ENCODE peak calls at places on chromosomes 1 and 21, in seven cellular contexts. One of them, this sample, is unnamed.
A peak's percentile ranks its signal among the peaks of the same experiment; 100 is the strongest.

GRCh38 chr1:32962248-32962896 is 2.2 kb downstream of the RNF19B start:
- DNase-seq in ovary: no peak
- DNase-seq in SK-N-MC: no peak
- DNase-seq in sigmoid colon: no peak
- DNase-seq in CD4-positive, alpha-beta memory T cell: peak; percentile 29
- DNase-seq in colonic mucosa: no peak
- DNase-seq in heart left ventricle: no peak
- DNase-seq in this sample: no peak

GRCh38 chr1:58592521-58593134 is 15.6 kb upstream of the TACSTD2 start:
- DNase-seq in ovary: peak; percentile 66
- DNase-seq in SK-N-MC: no peak
- DNase-seq in sigmoid colon: peak; percentile 69
- DNase-seq in CD4-positive, alpha-beta memory T cell: no peak
- DNase-seq in colonic mucosa: no peak
- DNase-seq in heart left ventricle: peak; percentile 77
- DNase-seq in this sample: no peak

GRCh38 chr1:214449371-214449770 is 102.0 kb downstream of the PTPN14 start:
- DNase-seq in ovary: no peak
- DNase-seq in SK-N-MC: no peak
- DNase-seq in sigmoid colon: no peak
- DNase-seq in CD4-positive, alpha-beta memory T cell: no peak
- DNase-seq in colonic mucosa: no peak
- DNase-seq in heart left ventricle: no peak
- DNase-seq in this sample: no peak

GRCh38 chr1:78267513-78268218 is 221.9 kb downstream of the GIPC2 start:
- DNase-seq in ovary: no peak
- DNase-seq in SK-N-MC: no peak
- DNase-seq in sigmoid colon: no peak
- DNase-seq in CD4-positive, alpha-beta memory T cell: no peak
- DNase-seq in colonic mucosa: no peak
- DNase-seq in heart left ventricle: no peak
- DNase-seq in this sample: no peak

GRCh38 chr21:20728691-20729090 is 269.5 kb upstream of the NCAM2 start:
- DNase-seq in ovary: no peak
- DNase-seq in SK-N-MC: no peak
- DNase-seq in sigmoid colon: no peak
- DNase-seq in CD4-positive, alpha-beta memory T cell: no peak
- DNase-seq in colonic mucosa: peak; percentile 54
- DNase-seq in heart left ventricle: no peak
- DNase-seq in this sample: no peak

GRCh38 chr1:207857447-207857846 is 53.5 kb downstream of the CD34 start:
- DNase-seq in ovary: no peak
- DNase-seq in SK-N-MC: no peak
- DNase-seq in sigmoid colon: no peak
- DNase-seq in CD4-positive, alpha-beta memory T cell: no peak
- DNase-seq in colonic mucosa: no peak
- DNase-seq in heart left ventricle: no peak
- DNase-seq in this sample: no peak

GRCh38 chr1:221206076-221206475 is 326.8 kb downstream of the HLX start:
- DNase-seq in ovary: no peak
- DNase-seq in SK-N-MC: no peak
- DNase-seq in sigmoid colon: no peak
- DNase-seq in CD4-positive, alpha-beta memory T cell: no peak
- DNase-seq in colonic mucosa: no peak
- DNase-seq in heart left ventricle: no peak
- DNase-seq in this sample: no peak

GRCh38 chr21:16535100-16535418 is 805.3 kb downstream of the USP25 start:
- DNase-seq in ovary: peak; percentile 91
- DNase-seq in SK-N-MC: no peak
- DNase-seq in sigmoid colon: peak; percentile 93
- DNase-seq in CD4-positive, alpha-beta memory T cell: no peak
- DNase-seq in colonic mucosa: no peak
- DNase-seq in heart left ventricle: peak; percentile 86
- DNase-seq in this sample: no peak

GRCh38 chr1:54593571-54594160 is 29.7 kb downstream of the FAM151A start:
- DNase-seq in ovary: no peak
- DNase-seq in SK-N-MC: no peak
- DNase-seq in sigmoid colon: no peak
- DNase-seq in CD4-positive, alpha-beta memory T cell: no peak
- DNase-seq in colonic mucosa: no peak
- DNase-seq in heart left ventricle: no peak
- DNase-seq in this sample: no peak

GRCh38 chr1:47175227-47175934 is 14.5 kb downstream of the PDZK1IP1 start:
- DNase-seq in ovary: no peak
- DNase-seq in SK-N-MC: no peak
- DNase-seq in sigmoid colon: no peak
- DNase-seq in CD4-positive, alpha-beta memory T cell: peak; percentile 31
- DNase-seq in colonic mucosa: peak; percentile 67
- DNase-seq in heart left ventricle: no peak
- DNase-seq in this sample: peak; percentile 13

GRCh38 chr1:31427322-31427721 is 14.3 kb downstream of the SERINC2 start:
- DNase-seq in ovary: no peak
- DNase-seq in SK-N-MC: no peak
- DNase-seq in sigmoid colon: no peak
- DNase-seq in CD4-positive, alpha-beta memory T cell: no peak
- DNase-seq in colonic mucosa: no peak
- DNase-seq in heart left ventricle: no peak
- DNase-seq in this sample: no peak

GRCh38 chr1:183279835-183280234 is 93.8 kb downstream of the LAMC2 start:
- DNase-seq in ovary: no peak
- DNase-seq in SK-N-MC: no peak
- DNase-seq in sigmoid colon: no peak
- DNase-seq in CD4-positive, alpha-beta memory T cell: no peak
- DNase-seq in colonic mucosa: no peak
- DNase-seq in heart left ventricle: peak; percentile 61
- DNase-seq in this sample: no peak

GRCh38 chr1:151980287-151981177 is 13.1 kb downstream of the S100A10 start:
- DNase-seq in ovary: no peak
- DNase-seq in SK-N-MC: no peak
- DNase-seq in sigmoid colon: no peak
- DNase-seq in CD4-positive, alpha-beta memory T cell: no peak
- DNase-seq in colonic mucosa: peak; percentile 62
- DNase-seq in heart left ventricle: peak; percentile 52
- DNase-seq in this sample: no peak

GRCh38 chr1:225987491-225988316 is 11.4 kb downstream of the SDE2 start:
- DNase-seq in ovary: no peak
- DNase-seq in SK-N-MC: no peak
- DNase-seq in sigmoid colon: no peak
- DNase-seq in CD4-positive, alpha-beta memory T cell: peak; percentile 42
- DNase-seq in colonic mucosa: no peak
- DNase-seq in heart left ventricle: no peak
- DNase-seq in this sample: no peak

GRCh38 chr1:66275083-66275482 is 258.9 kb upstream of the SGIP1 start:
- DNase-seq in ovary: no peak
- DNase-seq in SK-N-MC: no peak
- DNase-seq in sigmoid colon: no peak
- DNase-seq in CD4-positive, alpha-beta memory T cell: peak; percentile 62
- DNase-seq in colonic mucosa: no peak
- DNase-seq in heart left ventricle: no peak
- DNase-seq in this sample: no peak

GRCh38 chr1:66276229-66276628 is 257.7 kb upstream of the SGIP1 start:
- DNase-seq in ovary: no peak
- DNase-seq in SK-N-MC: no peak
- DNase-seq in sigmoid colon: no peak
- DNase-seq in CD4-positive, alpha-beta memory T cell: peak; percentile 57
- DNase-seq in colonic mucosa: no peak
- DNase-seq in heart left ventricle: no peak
- DNase-seq in this sample: no peak

GRCh38 chr1:66273674-66274073 is 260.3 kb upstream of the SGIP1 start:
- DNase-seq in ovary: no peak
- DNase-seq in SK-N-MC: no peak
- DNase-seq in sigmoid colon: no peak
- DNase-seq in CD4-positive, alpha-beta memory T cell: no peak
- DNase-seq in colonic mucosa: no peak
- DNase-seq in heart left ventricle: no peak
- DNase-seq in this sample: no peak

GRCh38 chr1:66275601-66276023 is 258.3 kb upstream of the SGIP1 start:
- DNase-seq in ovary: no peak
- DNase-seq in SK-N-MC: no peak
- DNase-seq in sigmoid colon: no peak
- DNase-seq in CD4-positive, alpha-beta memory T cell: no peak
- DNase-seq in colonic mucosa: no peak
- DNase-seq in heart left ventricle: peak; percentile 49
- DNase-seq in this sample: no peak

GRCh38 chr1:66274634-66275033 is 259.3 kb upstream of the SGIP1 start:
- DNase-seq in ovary: no peak
- DNase-seq in SK-N-MC: no peak
- DNase-seq in sigmoid colon: no peak
- DNase-seq in CD4-positive, alpha-beta memory T cell: peak; percentile 36
- DNase-seq in colonic mucosa: no peak
- DNase-seq in heart left ventricle: no peak
- DNase-seq in this sample: no peak
- H3K27ac ChIP-seq in ovary: no peak overlapping the region
- H3K27ac ChIP-seq in SK-N-MC: no peak overlapping the region
- H3K27ac ChIP-seq in sigmoid colon: no peak overlapping the region
- H3K27ac ChIP-seq in CD4-positive, alpha-beta memory T cell: peak overlapping the region; percentile 61
- H3K27ac ChIP-seq in colonic mucosa: no peak overlapping the region
- H3K27ac ChIP-seq in heart left ventricle: no peak overlapping the region
- H3K27ac ChIP-seq in this sample: peak overlapping the region; percentile 26

GRCh38 chr1:179038528-179039281 is 13.0 kb downstream of the FAM20B start:
- DNase-seq in ovary: no peak
- DNase-seq in SK-N-MC: no peak
- DNase-seq in sigmoid colon: no peak
- DNase-seq in CD4-positive, alpha-beta memory T cell: no peak
- DNase-seq in colonic mucosa: no peak
- DNase-seq in heart left ventricle: no peak
- DNase-seq in this sample: no peak
- H3K9me3 ChIP-seq in ovary: no peaks in the 10 kb centered on the region
- H3K9me3 ChIP-seq in SK-N-MC: no peaks in the 10 kb centered on the region
- H3K9me3 ChIP-seq in sigmoid colon: no peaks in the 10 kb centered on the region
- H3K9me3 ChIP-seq in CD4-positive, alpha-beta memory T cell: no peaks in the 10 kb centered on the region
- H3K9me3 ChIP-seq in colonic mucosa: no peaks in the 10 kb centered on the region
- H3K9me3 ChIP-seq in heart left ventricle: no peaks in the 10 kb centered on the region
- H3K9me3 ChIP-seq in this sample: no peaks in the 10 kb centered on the region

GRCh38 chr1:109398343-109399225 is 866 bp upstream of the SORT1 start:
- DNase-seq in ovary: no peak
- DNase-seq in SK-N-MC: no peak
- DNase-seq in sigmoid colon: no peak
- DNase-seq in CD4-positive, alpha-beta memory T cell: no peak
- DNase-seq in colonic mucosa: peak; percentile 23
- DNase-seq in heart left ventricle: no peak
- DNase-seq in this sample: no peak

GRCh38 chr1:109396513-109396839 is 1.2 kb downstream of the SORT1 start:
- DNase-seq in ovary: no peak
- DNase-seq in SK-N-MC: no peak
- DNase-seq in sigmoid colon: no peak
- DNase-seq in CD4-positive, alpha-beta memory T cell: no peak
- DNase-seq in colonic mucosa: no peak
- DNase-seq in heart left ventricle: no peak
- DNase-seq in this sample: no peak

GRCh38 chr1:109397451-109398342 is at the start of gene SORT1:
- DNase-seq in ovary: peak; percentile 76
- DNase-seq in SK-N-MC: peak; percentile 24
- DNase-seq in sigmoid colon: peak; percentile 95
- DNase-seq in CD4-positive, alpha-beta memory T cell: peak; percentile 35
- DNase-seq in colonic mucosa: peak; percentile 86
- DNase-seq in heart left ventricle: peak; percentile 93
- DNase-seq in this sample: peak; percentile 23

GRCh38 chr1:109395602-109396512 is 1.9 kb downstream of the SORT1 start:
- DNase-seq in ovary: no peak
- DNase-seq in SK-N-MC: no peak
- DNase-seq in sigmoid colon: no peak
- DNase-seq in CD4-positive, alpha-beta memory T cell: no peak
- DNase-seq in colonic mucosa: no peak
- DNase-seq in heart left ventricle: no peak
- DNase-seq in this sample: no peak

GRCh38 chr1:109396971-109397370 is 747 bp downstream of the SORT1 start:
- DNase-seq in ovary: no peak
- DNase-seq in SK-N-MC: no peak
- DNase-seq in sigmoid colon: no peak
- DNase-seq in CD4-positive, alpha-beta memory T cell: no peak
- DNase-seq in colonic mucosa: peak; percentile 60
- DNase-seq in heart left ventricle: no peak
- DNase-seq in this sample: no peak
- H3K27ac ChIP-seq in ovary: no peak overlapping the region
- H3K27ac ChIP-seq in SK-N-MC: no peak overlapping the region
- H3K27ac ChIP-seq in sigmoid colon: peak overlapping the region; percentile 87
- H3K27ac ChIP-seq in CD4-positive, alpha-beta memory T cell: no peak overlapping the region
- H3K27ac ChIP-seq in colonic mucosa: peak overlapping the region; percentile 35
- H3K27ac ChIP-seq in heart left ventricle: peak overlapping the region; percentile 87
- H3K27ac ChIP-seq in this sample: no peak overlapping the region

GRCh38 chr1:60185684-60186083 is 112.1 kb upstream of the C1orf87 start:
- DNase-seq in ovary: no peak
- DNase-seq in SK-N-MC: no peak
- DNase-seq in sigmoid colon: no peak
- DNase-seq in CD4-positive, alpha-beta memory T cell: no peak
- DNase-seq in colonic mucosa: no peak
- DNase-seq in heart left ventricle: no peak
- DNase-seq in this sample: no peak

DNA sequence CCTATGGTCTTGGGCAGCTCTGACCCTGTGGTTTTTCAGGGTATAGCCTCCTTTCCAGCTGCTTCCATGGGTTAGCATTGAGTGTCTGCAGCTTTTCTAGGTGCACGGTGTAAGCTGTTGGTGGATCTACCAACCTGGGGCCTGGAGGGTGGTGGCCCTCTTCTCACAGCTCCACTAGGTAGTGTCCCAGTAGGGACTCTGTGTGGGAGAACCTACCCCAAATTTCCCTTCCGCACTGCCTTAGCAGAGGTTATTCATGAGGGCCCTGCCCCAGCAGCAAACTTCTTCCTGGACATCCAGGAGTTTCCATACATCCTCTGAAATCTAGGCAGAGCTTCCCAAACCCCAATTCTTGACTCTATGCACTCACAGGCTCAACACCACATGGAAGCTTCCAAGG is 111.0 kb upstream of the C1orf87 start:
- DNase-seq in ovary: no peak
- DNase-seq in SK-N-MC: no peak
- DNase-seq in sigmoid colon: no peak
- DNase-seq in CD4-positive, alpha-beta memory T cell: no peak
- DNase-seq in colonic mucosa: no peak
- DNase-seq in heart left ventricle: no peak
- DNase-seq in this sample: no peak
- H3K9me3 ChIP-seq in ovary: no peaks in the 10 kb centered on the region
- H3K9me3 ChIP-seq in SK-N-MC: no peaks in the 10 kb centered on the region
- H3K9me3 ChIP-seq in sigmoid colon: no peaks in the 10 kb centered on the region
- H3K9me3 ChIP-seq in CD4-positive, alpha-beta memory T cell: no peaks in the 10 kb centered on the region
- H3K9me3 ChIP-seq in colonic mucosa: no peaks in the 10 kb centered on the region
- H3K9me3 ChIP-seq in heart left ventricle: no peaks in the 10 kb centered on the region
- H3K9me3 ChIP-seq in this sample: no peaks in the 10 kb centered on the region

GRCh38 chr1:175419684-175420490 is 227.3 kb upstream of the KIAA0040 start:
- DNase-seq in ovary: no peak
- DNase-seq in SK-N-MC: peak; percentile 39
- DNase-seq in sigmoid colon: no peak
- DNase-seq in CD4-positive, alpha-beta memory T cell: no peak
- DNase-seq in colonic mucosa: no peak
- DNase-seq in heart left ventricle: no peak
- DNase-seq in this sample: no peak
- H3K27ac ChIP-seq in ovary: no peak overlapping the region
- H3K27ac ChIP-seq in SK-N-MC: peak overlapping the region; percentile 88
- H3K27ac ChIP-seq in sigmoid colon: no peak overlapping the region
- H3K27ac ChIP-seq in CD4-positive, alpha-beta memory T cell: no peak overlapping the region
- H3K27ac ChIP-seq in colonic mucosa: no peak overlapping the region
- H3K27ac ChIP-seq in heart left ventricle: no peak overlapping the region
- H3K27ac ChIP-seq in this sample: no peak overlapping the region